ENCODE peak calls at places on chromosomes 2 and 18, in eight cellular contexts. P is GM23338, G is tibial nerve, D is AG10803, K is left lung, R is choroid plexus epithelial cell, V is neuronal stem cell, S is lower lobe of right lung. J is an unnamed sample.

GRCh38 chr2:20666114-20666363 is 905 bp upstream of the GDF7 start:
- DNase-seq in P (peak; percentile 44), G (no peak), D (no peak), K (peak; percentile 76), R (no peak), V (no peak), S (no peak), J (peak; percentile 37)

GRCh38 chr2:118443596-118443995 is 355.3 kb downstream of the INSIG2 start:
- DNase-seq in P (no peak), G (no peak), D (peak; percentile 65), K (no peak), R (peak; percentile 81), V (no peak), S (no peak), J (no peak)

GRCh38 chr2:88627856-88628568 is 748 bp upstream of the EIF2AK3 start:
- DNase-seq in P (peak; percentile 96), G (peak; percentile 94), D (peak; percentile 97), K (peak; percentile 93), R (peak; percentile 97), V (no peak), S (peak; percentile 96), J (peak; percentile 96)

GRCh38 chr2:235095569-235095968 is 143.8 kb downstream of the SH3BP4 start:
- DNase-seq in P (no peak), G (no peak), D (peak; percentile 68), K (no peak), R (peak; percentile 14), V (no peak), S (no peak), J (no peak)

GRCh38 chr2:236157366-236157765 is 10.8 kb downstream of the GBX2 start:
- DNase-seq in P (no peak), G (no peak), D (no peak), K (no peak), R (no peak), V (no peak), S (no peak), J (no peak)

GRCh38 chr2:136860443-136860958 is 95.2 kb downstream of the THSD7B start:
- DNase-seq in P (no peak), G (no peak), D (no peak), K (no peak), R (no peak), V (no peak), S (no peak), J (no peak)

GRCh38 chr2:133606616-133607015 is 38.4 kb upstream of the NCKAP5 start:
- DNase-seq in P (no peak), G (no peak), D (no peak), K (no peak), R (no peak), V (no peak), S (no peak), J (no peak)

GRCh38 chr2:178828496-178828895 is 21.3 kb upstream of the TTN start:
- DNase-seq in P (no peak), G (no peak), D (no peak), K (no peak), R (no peak), V (no peak), S (no peak), J (no peak)

GRCh38 chr2:195659114-195659513 is 2.1 kb downstream of the SLC39A10 start:
- DNase-seq in P (no peak), G (no peak), D (no peak), K (no peak), R (no peak), V (no peak), S (no peak), J (no peak)

GRCh38 chr2:144938308-144938709 is 418.4 kb upstream of the ZEB2 start:
- DNase-seq in P (no peak), G (peak; percentile 23), D (peak; percentile 74), K (no peak), R (peak; percentile 88), V (no peak), S (no peak), J (no peak)

GRCh38 chr2:178363252-178363651 is 87.7 kb downstream of the PRKRA start:
- DNase-seq in P (no peak), G (no peak), D (peak; percentile 27), K (no peak), R (peak; percentile 49), V (no peak), S (no peak), J (no peak)

GRCh38 chr2:233831011-233831721 is 23.2 kb downstream of the HJURP start:
- DNase-seq in P (no peak), G (no peak), D (no peak), K (no peak), R (no peak), V (no peak), S (no peak), J (peak; percentile 40)

GRCh38 chr2:28199995-28200394 is 192.7 kb upstream of the FOSL2 start:
- DNase-seq in P (no peak), G (no peak), D (no peak), K (no peak), R (no peak), V (no peak), S (no peak), J (no peak)

GRCh38 chr18:48904086-48904485 is 46.7 kb downstream of the SMAD7 start:
- DNase-seq in P (no peak), G (no peak), D (no peak), K (no peak), R (peak; percentile 26), V (no peak), S (no peak), J (no peak)

GRCh38 chr2:28232267-28232666 is 160.4 kb upstream of the FOSL2 start:
- DNase-seq in P (no peak), G (no peak), D (peak; percentile 83), K (no peak), R (no peak), V (no peak), S (no peak), J (no peak)

GRCh38 chr18:57438669-57439616 is 3.8 kb downstream of the ONECUT2 start:
- DNase-seq in P (peak; percentile 12), G (no peak), D (no peak), K (no peak), R (no peak), V (peak; percentile 27), S (no peak), J (no peak)

GRCh38 chr2:156379714-156380113 is 47.2 kb upstream of the NR4A2 start:
- DNase-seq in P (no peak), G (no peak), D (no peak), K (no peak), R (no peak), V (no peak), S (no peak), J (no peak)

GRCh38 chr2:168521342-168521741 is 65.3 kb downstream of the CERS6 start:
- DNase-seq in P (peak; percentile 27), G (no peak), D (no peak), K (no peak), R (no peak), V (no peak), S (no peak), J (no peak)
- H3K4me3 ChIP-seq in P (no peak overlapping the region), G (no peak overlapping the region), D (no peak overlapping the region), K (no peak overlapping the region), R (no peak overlapping the region), V (no peak overlapping the region), S (no peak overlapping the region), J (no peak overlapping the region)

DNA sequence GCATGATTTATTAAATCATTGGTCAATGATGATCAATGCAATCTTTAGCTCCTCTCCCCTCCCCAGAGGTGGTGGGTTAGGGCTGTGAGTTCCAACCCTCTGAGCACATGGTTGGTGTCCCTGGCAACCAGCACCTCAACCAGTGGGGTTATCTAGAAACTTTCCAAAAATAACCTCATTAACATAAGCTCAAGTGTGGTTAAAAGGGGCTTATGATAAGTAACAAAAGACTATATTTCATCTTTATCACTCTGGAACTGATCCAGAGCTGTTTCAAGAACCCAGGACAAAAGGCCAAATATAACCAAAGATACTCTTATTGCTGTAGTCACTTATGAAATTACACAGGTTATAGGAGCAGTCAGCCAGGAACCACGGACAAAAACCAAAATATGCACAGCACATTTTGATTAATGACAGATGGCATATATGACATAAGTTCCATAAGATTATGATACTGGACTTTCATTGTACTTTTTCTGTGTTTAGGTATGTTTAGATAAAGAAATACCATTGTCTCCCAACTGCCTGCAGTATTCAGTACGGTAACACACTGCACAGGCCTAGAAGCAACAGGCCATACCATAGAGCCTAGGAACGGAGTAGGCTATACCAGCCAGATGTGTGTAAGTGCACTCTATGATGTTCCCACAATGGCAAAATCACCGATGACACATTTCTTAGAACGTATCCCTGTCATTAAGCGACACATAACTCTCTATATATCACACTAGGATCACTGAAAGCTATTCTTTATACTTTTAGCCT is 32.0 kb downstream of the KIDINS220 start:
- DNase-seq in P (no peak), G (no peak), D (no peak), K (no peak), R (no peak), V (no peak), S (no peak), J (no peak)
- H3K4me3 ChIP-seq in P (no peak overlapping the region), G (no peak overlapping the region), D (no peak overlapping the region), K (no peak overlapping the region), R (no peak overlapping the region), V (no peak overlapping the region), S (no peak overlapping the region), J (no peak overlapping the region)

GRCh38 chr2:43212931-43213330 is 13.5 kb downstream of the ZFP36L2 start:
- DNase-seq in P (no peak), G (peak; percentile 68), D (no peak), K (peak; percentile 76), R (no peak), V (no peak), S (peak; percentile 81), J (peak; percentile 76)
- H3K4me3 ChIP-seq in P (no peak overlapping the region), G (no peak overlapping the region), D (no peak overlapping the region), K (no peak overlapping the region), R (no peak overlapping the region), V (no peak overlapping the region), S (no peak overlapping the region), J (no peak overlapping the region)

GRCh38 chr2:85887566-85888019 is 1.2 kb downstream of the ST3GAL5 start:
- DNase-seq in P (no peak), G (no peak), D (peak; percentile 48), K (peak; percentile 82), R (peak; percentile 43), V (no peak), S (peak; percentile 65), J (peak; percentile 78)

GRCh38 chr2:85888020-85888744 is 608 bp downstream of the ST3GAL5 start:
- DNase-seq in P (peak; percentile 59), G (no peak), D (no peak), K (peak; percentile 71), R (no peak), V (no peak), S (peak; percentile 57), J (peak; percentile 69)

GRCh38 chr2:85888745-85889647 is at the start of gene ST3GAL5:
- DNase-seq in P (peak; percentile 91), G (peak; percentile 86), D (peak; percentile 83), K (peak; percentile 95), R (peak; percentile 87), V (peak; percentile 87), S (peak; percentile 94), J (peak; percentile 93)

GRCh38 chr2:85886141-85886540 is 2.6 kb downstream of the ST3GAL5 start:
- DNase-seq in P (no peak), G (no peak), D (no peak), K (no peak), R (no peak), V (no peak), S (no peak), J (no peak)

DNA sequence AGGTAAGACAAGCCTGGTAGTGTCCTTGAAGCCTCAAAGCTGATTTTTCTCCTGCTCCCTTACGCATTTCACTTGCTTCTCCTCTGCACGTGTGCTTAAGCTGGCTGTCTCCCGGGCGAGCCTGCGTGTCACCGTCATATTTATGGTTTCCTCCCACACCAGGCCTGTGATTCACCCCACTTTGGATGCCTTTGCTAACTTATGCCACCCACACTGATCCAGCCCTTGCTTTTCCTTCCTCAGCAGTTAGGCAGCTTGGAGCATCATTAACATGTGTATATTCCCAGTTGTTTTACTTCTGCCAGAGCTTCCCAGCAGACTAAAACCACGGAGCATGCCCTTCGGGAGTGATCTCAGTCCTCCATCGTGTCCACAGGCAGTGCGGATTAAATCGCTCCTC is 2.2 kb downstream of the ST3GAL5 start:
- DNase-seq in P (no peak), G (peak; percentile 48), D (peak; percentile 99), K (no peak), R (peak; percentile 68), V (no peak), S (peak; percentile 69), J (no peak)
- H3K4me3 ChIP-seq in P (no peak overlapping the region), G (peak overlapping the region; percentile 96), D (peak overlapping the region; percentile 81), K (peak overlapping the region; percentile 73), R (peak overlapping the region; percentile 71), V (no peak overlapping the region), S (peak overlapping the region; percentile 86), J (no peak overlapping the region)